ENCODE peak calls at places on chromosomes 4 and X, in nine cellular contexts. D is cardiac fibroblast; F is choroid plexus epithelial cell; L is T-helper 9 cell; J is heart right ventricle; Y is posterior vena cava; K is pons; N is colonic mucosa; O is stimulated activated CD4-positive, alpha-beta T cell treated with anti-CD3 and anti-CD28 coated beads, Interleukin-4, amount 100 ng/mL, for 24 hours. C is an unnamed sample.
A peak's percentile ranks its signal among the peaks of the same experiment; 100 is the strongest.

GRCh38 chrX:135484636-135485289 is 35.7 kb upstream of the INTS6L start:
- DNase-seq in O (peak; percentile 12), J (no peak), K (peak; percentile 40), D (peak; percentile 79), F (peak; percentile 80), Y (no peak), N (no peak), L (no peak), C (no peak)

GRCh38 chrX:25028726-25029125 is 13.0 kb upstream of the ARX start:
- DNase-seq in O (no peak), L (no peak), K (no peak), J (no peak), D (peak; percentile 31), F (peak; percentile 41), Y (no peak), N (no peak), C (no peak)

GRCh38 chr4:68748181-68748981 is 67.4 kb upstream of the UGT2B10 start:
- DNase-seq in N (no peak), F (no peak), Y (no peak), L (no peak), K (no peak), J (no peak), O (no peak), D (no peak), C (no peak)

GRCh38 chrX:12237131-12237530 is 98.9 kb downstream of the FRMPD4 start:
- DNase-seq in O (no peak), D (no peak), F (no peak), Y (no peak), K (no peak), N (no peak), J (no peak), L (no peak), C (no peak)

GRCh38 chr4:176726803-176727202 is 65.9 kb downstream of the VEGFC start:
- DNase-seq in F (peak; percentile 83), J (no peak), K (no peak), L (no peak), O (no peak), Y (no peak), D (peak; percentile 43), N (no peak), C (no peak)

GRCh38 chr4:155705664-155706063 is 39.0 kb downstream of the GUCY1A1 start:
- DNase-seq in J (no peak), Y (no peak), O (no peak), F (peak; percentile 79), D (peak; percentile 60), L (no peak), K (no peak), N (no peak), C (no peak)

GRCh38 chr4:15906024-15906443 is 32.5 kb downstream of the FGFBP1 start:
- DNase-seq in L (no peak), O (peak; percentile 10), J (no peak), K (no peak), F (no peak), N (peak; percentile 90), D (no peak), Y (no peak), C (no peak)

GRCh38 chr4:165312506-165312905 is 15.0 kb upstream of the MSMO1 start:
- DNase-seq in N (no peak), F (peak; percentile 86), O (no peak), K (no peak), J (no peak), D (peak; percentile 60), L (no peak), Y (no peak), C (no peak)

GRCh38 chr4:71614626-71615025 is 169.3 kb downstream of the GC start:
- DNase-seq in N (peak; percentile 80), K (no peak), O (no peak), L (no peak), J (no peak), D (no peak), Y (no peak), F (no peak), C (no peak)

GRCh38 chr4:154489558-154490260 is 1.9 kb downstream of the DCHS2 start:
- DNase-seq in N (no peak), O (no peak), J (no peak), F (no peak), L (no peak), D (no peak), K (no peak), Y (peak; percentile 76), C (no peak)

GRCh38 chrX:6226646-6227444 is 1.8 kb downstream of the NLGN4X start:
- DNase-seq in J (peak; percentile 13), Y (no peak), L (no peak), N (no peak), K (peak; percentile 1), D (no peak), F (no peak), O (no peak), C (no peak)

C was measured in activated gamma-delta T cell treated with anti-CD3 and anti-CD28 coated beads, Interleukin-2, amount 50 U/mL, for 16 hours.